ENCODE peak calls at places on chromosomes 7 and 10, in nine cellular contexts. O is coronary artery; M is tibial nerve; S is MM.1S; F is endothelial cell; Z is gastrocnemius medialis; A is activated B cell treated with CpG ODN at 0.5 μM for 24 hours; T is CD8-positive, alpha-beta T cell; N is BJ. J is an unnamed sample.

GRCh38 chr7:17530741-17531417 is 232.4 kb downstream of the AHR start:
- DNase-seq in O (no peak), M (no peak), S (peak), F (no peak), Z (no peak), A (no peak), T (no peak), N (no peak), J (no peak)

GRCh38 chr10:36547965-36548364 is 577.4 kb upstream of the ANKRD30A start:
- DNase-seq in O (no peak), M (no peak), S (no peak), F (no peak), Z (no peak), A (no peak), T (no peak), N (no peak), J (no peak)

GRCh38 chr10:80443531-80443974 is 10.6 kb upstream of the TSPAN14 start:
- DNase-seq in O (no peak), M (no peak), S (peak), F (peak), Z (no peak), A (no peak), T (no peak), N (no peak), J (no peak)

GRCh38 chr10:100999742-101000601 is at the start of gene LZTS2:
- DNase-seq in O (peak), M (peak), S (peak), F (peak), Z (no peak), A (no peak), T (no peak), N (no peak), J (no peak)

GRCh38 chr7:33757050-33757449 is 148.3 kb upstream of the BMPER start:
- DNase-seq in O (no peak), M (no peak), S (no peak), F (no peak), Z (no peak), A (no peak), T (no peak), N (no peak), J (no peak)

GRCh38 chr7:150811-151221 is 41.6 kb upstream of the FAM20C start:
- DNase-seq in O (no peak), M (no peak), S (no peak), F (no peak), Z (no peak), A (no peak), T (no peak), N (no peak), J (no peak)

GRCh38 chr7:113918946-113919345 is at the start of gene PPP1R3A:
- DNase-seq in O (no peak), M (no peak), S (no peak), F (no peak), Z (peak), A (no peak), T (no peak), N (no peak), J (no peak)

GRCh38 chr10:43212043-43212721 is 54.7 kb downstream of the RASGEF1A start:
- DNase-seq in O (no peak), M (no peak), S (no peak), F (no peak), Z (no peak), A (no peak), T (no peak), N (no peak), J (no peak)

GRCh38 chr10:13712799-13713581 is 126.2 kb downstream of the PRPF18 start:
- DNase-seq in O (peak), M (peak), S (no peak), F (no peak), Z (peak), A (peak), T (peak), N (peak), J (no peak)

GRCh38 chr10:21888959-21889358 is 114.6 kb downstream of the DNAJC1 start:
- DNase-seq in O (no peak), M (no peak), S (peak), F (no peak), Z (no peak), A (no peak), T (peak), N (no peak), J (no peak)

GRCh38 chr7:47937711-47938573 is 10.3 kb downstream of the PKD1L1 start:
- DNase-seq in O (no peak), M (no peak), S (peak), F (no peak), Z (no peak), A (peak), T (no peak), N (no peak), J (no peak)

GRCh38 chr7:118696879-118697278 is 472.4 kb downstream of the ANKRD7 start:
- DNase-seq in O (no peak), M (no peak), S (no peak), F (no peak), Z (no peak), A (no peak), T (no peak), N (no peak), J (no peak)

GRCh38 chr7:9488555-9488954 is 1055.1 kb downstream of the NXPH1 start:
- DNase-seq in O (no peak), M (no peak), S (peak), F (no peak), Z (no peak), A (no peak), T (no peak), N (peak), J (no peak)

GRCh38 chr10:690227-691161 is 1.0 kb upstream of the DIP2C start:
- DNase-seq in O (no peak), M (no peak), S (no peak), F (no peak), Z (no peak), A (no peak), T (no peak), N (no peak), J (no peak)

GRCh38 chr7:70042533-70042932 is 444.3 kb downstream of the AUTS2 start:
- DNase-seq in O (no peak), M (no peak), S (peak), F (no peak), Z (no peak), A (no peak), T (no peak), N (no peak), J (no peak)

GRCh38 chr7:143287321-143287934 is 723 bp upstream of the CASP2 start:
- DNase-seq in O (no peak), M (no peak), S (no peak), F (no peak), Z (no peak), A (no peak), T (no peak), N (no peak), J (no peak)

GRCh38 chr7:129298268-129298893 is 73.6 kb downstream of the AHCYL2 start:
- DNase-seq in O (no peak), M (peak), S (peak), F (peak), Z (no peak), A (no peak), T (peak), N (peak), J (no peak)

GRCh38 chr7:113664867-113665266 is 253.9 kb downstream of the PPP1R3A start:
- DNase-seq in O (no peak), M (no peak), S (no peak), F (no peak), Z (no peak), A (no peak), T (no peak), N (no peak), J (no peak)

GRCh38 chr7:73557108-73557396 is 438 bp downstream of the BCL7B start:
- DNase-seq in O (peak), M (peak), S (peak), F (peak), Z (peak), A (peak), T (peak), N (peak), J (peak)

GRCh38 chr7:47183896-47184629 is 397.8 kb downstream of the TNS3 start:
- DNase-seq in O (no peak), M (no peak), S (no peak), F (no peak), Z (no peak), A (no peak), T (no peak), N (no peak), J (no peak)

GRCh38 chr10:132860527-132860926 is 74.6 kb upstream of the NKX6-2 start:
- DNase-seq in O (no peak), M (no peak), S (no peak), F (no peak), Z (no peak), A (peak), T (no peak), N (no peak), J (no peak)

GRCh38 chr10:91140995-91141549 is 79.4 kb upstream of the PCGF5 start:
- DNase-seq in O (no peak), M (no peak), S (no peak), F (no peak), Z (no peak), A (no peak), T (no peak), N (no peak), J (no peak)

GRCh38 chr10:96706331-96706853 is 13.9 kb downstream of the PIK3AP1 start:
- DNase-seq in O (no peak), M (no peak), S (no peak), F (no peak), Z (no peak), A (no peak), T (no peak), N (no peak), J (no peak)

GRCh38 chr10:80459047-80459865 is 5.1 kb downstream of the TSPAN14 start:
- DNase-seq in O (no peak), M (peak), S (peak), F (no peak), Z (peak), A (peak), T (peak), N (peak), J (no peak)

GRCh38 chr7:114519215-114519614 is 104.6 kb downstream of the FOXP2 start:
- DNase-seq in O (no peak), M (no peak), S (no peak), F (no peak), Z (no peak), A (no peak), T (no peak), N (no peak), J (no peak)

GRCh38 chr7:72437061-72437460 is 24.9 kb upstream of the CALN1 start:
- DNase-seq in O (no peak), M (no peak), S (no peak), F (no peak), Z (no peak), A (no peak), T (no peak), N (no peak), J (no peak)

GRCh38 chr7:98354511-98355249 is 46.2 kb downstream of the BAIAP2L1 start:
- DNase-seq in O (no peak), M (no peak), S (no peak), F (no peak), Z (no peak), A (no peak), T (no peak), N (no peak), J (no peak)

GRCh38 chr7:119935418-119936025 is 337.5 kb upstream of the KCND2 start:
- DNase-seq in O (no peak), M (no peak), S (peak), F (no peak), Z (no peak), A (no peak), T (no peak), N (no peak), J (no peak)

GRCh38 chr10:44671321-44671720 is 239.8 kb upstream of the TMEM72 start:
- DNase-seq in O (no peak), M (no peak), S (no peak), F (no peak), Z (no peak), A (no peak), T (no peak), N (no peak), J (no peak)

GRCh38 chr10:118913825-118914224 is 115.7 kb upstream of the NANOS1 start:
- DNase-seq in O (no peak), M (no peak), S (no peak), F (no peak), Z (no peak), A (no peak), T (no peak), N (no peak), J (no peak)

GRCh38 chr7:7830122-7830878 is 111.9 kb upstream of the RPA3 start:
- DNase-seq in O (no peak), M (no peak), S (no peak), F (no peak), Z (no peak), A (no peak), T (no peak), N (no peak), J (no peak)

GRCh38 chr7:102284399-102284798 is 2.3 kb upstream of the SH2B2 start:
- DNase-seq in O (no peak), M (no peak), S (no peak), F (no peak), Z (no peak), A (peak), T (no peak), N (no peak), J (no peak)

GRCh38 chr10:97228130-97228774 is 42.5 kb upstream of the SLIT1 start:
- DNase-seq in O (no peak), M (no peak), S (no peak), F (no peak), Z (no peak), A (no peak), T (no peak), N (no peak), J (no peak)

GRCh38 chr10:34732926-34733325 is 82.2 kb downstream of the PARD3 start:
- DNase-seq in O (no peak), M (no peak), S (no peak), F (no peak), Z (no peak), A (no peak), T (no peak), N (no peak), J (no peak)

DNA sequence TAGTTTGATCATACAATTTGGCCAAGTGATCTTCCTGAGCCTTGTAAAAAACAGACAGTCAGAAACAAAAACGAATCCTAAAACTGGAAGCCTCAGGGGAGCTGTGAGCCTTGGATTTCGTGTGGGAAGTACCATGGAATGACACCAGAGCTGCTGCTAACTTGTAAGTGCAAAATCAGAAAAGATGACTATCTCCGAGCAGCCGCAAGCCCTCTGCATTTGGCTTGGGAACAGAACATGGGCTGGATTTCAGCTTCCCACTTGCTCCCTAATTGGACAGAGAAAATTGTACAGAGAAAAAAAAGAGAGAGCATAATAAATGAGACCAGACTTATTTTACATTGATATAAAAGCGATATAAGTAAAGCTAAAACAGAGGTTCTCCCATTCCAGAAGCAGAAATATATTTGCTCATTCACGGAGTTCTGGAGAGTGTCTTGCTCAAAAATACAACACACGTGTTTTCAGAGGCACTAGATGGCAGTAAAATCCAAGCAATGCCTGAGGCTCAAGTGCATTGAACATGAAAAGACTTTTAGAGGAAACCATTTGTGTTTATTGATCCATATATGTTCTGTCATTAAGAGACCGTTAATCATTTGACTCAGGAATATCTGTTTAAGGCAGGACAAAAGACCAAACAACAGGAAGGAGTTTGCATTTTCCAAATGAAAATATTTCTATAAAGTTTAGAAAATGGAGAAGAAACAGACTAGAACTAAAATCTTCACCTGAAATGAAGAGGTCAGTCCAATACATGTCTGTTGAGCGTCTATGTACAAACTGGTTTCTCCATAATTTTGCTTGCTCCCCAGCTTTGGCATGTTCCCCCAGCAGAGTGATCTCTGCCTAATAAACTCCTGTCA is 78.3 kb upstream of the SLC26A5 start:
- DNase-seq in O (no peak), M (no peak), S (peak), F (no peak), Z (no peak), A (no peak), T (no peak), N (no peak), J (no peak)
- TF ChIP-seq CTCF in O (no peak), M (no peak), S (peak), F (no peak), Z (no peak), A (no peak), T (no peak), N (peak), J (peak)

GRCh38 chr7:105141068-105141467 is 127.1 kb downstream of the KMT2E start:
- DNase-seq in O (no peak), M (no peak), S (no peak), F (no peak), Z (no peak), A (no peak), T (no peak), N (no peak), J (peak)
- TF ChIP-seq CTCF in O (no peak), M (no peak), S (peak), F (no peak), Z (no peak), A (no peak), T (no peak), N (peak), J (peak)

DNA sequence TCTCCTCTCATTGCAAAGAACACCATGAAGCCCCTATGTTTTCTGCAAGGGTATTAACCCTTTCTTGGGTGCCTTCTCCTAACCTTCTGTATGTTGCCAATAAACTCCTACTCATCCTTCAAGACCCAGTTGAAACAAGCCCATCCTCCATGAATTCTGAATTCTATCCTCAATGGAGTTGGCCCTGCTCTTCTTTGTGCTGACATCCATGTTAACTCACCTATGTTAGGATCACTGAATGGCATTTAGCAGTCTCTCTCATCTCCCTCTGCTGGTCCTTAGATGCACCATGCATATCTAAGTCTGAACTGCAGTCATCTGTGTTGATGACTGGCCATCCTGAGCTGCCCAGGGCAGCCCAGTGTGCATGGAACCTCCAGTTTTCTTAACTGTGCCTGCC is 129.8 kb downstream of the BUB3 start:
- DNase-seq in O (no peak), M (no peak), S (no peak), F (no peak), Z (no peak), A (no peak), T (no peak), N (no peak), J (no peak)
- TF ChIP-seq CTCF in O (no peak), M (no peak), S (no peak), F (no peak), Z (no peak), A (no peak), T (no peak), N (no peak), J (no peak)

GRCh38 chr10:95480102-95480900 is 80.9 kb downstream of the SORBS1 start:
- DNase-seq in O (no peak), M (peak), S (no peak), F (peak), Z (no peak), A (no peak), T (no peak), N (no peak), J (no peak)
- TF ChIP-seq CTCF in O (no peak), M (no peak), S (no peak), F (no peak), Z (no peak), A (no peak), T (no peak), N (no peak), J (no peak)

GRCh38 chr10:84201244-84201606 is 6.9 kb downstream of the CDHR1 start:
- DNase-seq in O (no peak), M (no peak), S (no peak), F (no peak), Z (no peak), A (no peak), T (no peak), N (no peak), J (no peak)

GRCh38 chr10:84201682-84202081 is 7.3 kb downstream of the CDHR1 start:
- DNase-seq in O (no peak), M (no peak), S (no peak), F (no peak), Z (no peak), A (no peak), T (no peak), N (no peak), J (no peak)

GRCh38 chr10:84200537-84201243 is 6.4 kb downstream of the CDHR1 start:
- DNase-seq in O (no peak), M (no peak), S (no peak), F (no peak), Z (no peak), A (no peak), T (no peak), N (no peak), J (no peak)

GRCh38 chr10:84204122-84204521 is 9.8 kb downstream of the CDHR1 start:
- DNase-seq in O (no peak), M (no peak), S (no peak), F (no peak), Z (no peak), A (no peak), T (no peak), N (no peak), J (peak)

DNA sequence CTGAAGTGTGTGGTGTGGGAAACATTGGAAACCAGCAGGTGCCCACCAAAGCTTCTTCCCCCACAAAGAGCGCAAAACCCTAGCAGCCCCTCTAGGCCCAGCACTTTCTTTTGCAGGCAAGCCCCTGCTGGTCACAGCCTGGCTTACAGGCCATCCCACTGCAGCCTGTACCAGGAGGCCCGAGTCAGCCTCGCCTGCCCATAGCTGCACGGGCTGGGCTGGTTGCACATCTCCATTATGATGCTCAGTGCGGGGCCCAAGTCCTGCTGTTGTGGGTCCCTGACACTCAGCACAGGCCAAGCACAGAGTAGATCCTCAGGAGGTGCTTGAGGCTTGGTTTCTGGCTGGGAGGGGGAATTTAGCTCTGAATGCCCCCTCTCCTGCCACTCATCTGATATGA is 8.0 kb downstream of the CDHR1 start:
- DNase-seq in O (no peak), M (no peak), S (no peak), F (no peak), Z (no peak), A (no peak), T (no peak), N (no peak), J (no peak)
- TF ChIP-seq CTCF in O (no peak), M (no peak), S (no peak), F (no peak), Z (no peak), A (no peak), T (no peak), N (no peak), J (no peak)

DNA sequence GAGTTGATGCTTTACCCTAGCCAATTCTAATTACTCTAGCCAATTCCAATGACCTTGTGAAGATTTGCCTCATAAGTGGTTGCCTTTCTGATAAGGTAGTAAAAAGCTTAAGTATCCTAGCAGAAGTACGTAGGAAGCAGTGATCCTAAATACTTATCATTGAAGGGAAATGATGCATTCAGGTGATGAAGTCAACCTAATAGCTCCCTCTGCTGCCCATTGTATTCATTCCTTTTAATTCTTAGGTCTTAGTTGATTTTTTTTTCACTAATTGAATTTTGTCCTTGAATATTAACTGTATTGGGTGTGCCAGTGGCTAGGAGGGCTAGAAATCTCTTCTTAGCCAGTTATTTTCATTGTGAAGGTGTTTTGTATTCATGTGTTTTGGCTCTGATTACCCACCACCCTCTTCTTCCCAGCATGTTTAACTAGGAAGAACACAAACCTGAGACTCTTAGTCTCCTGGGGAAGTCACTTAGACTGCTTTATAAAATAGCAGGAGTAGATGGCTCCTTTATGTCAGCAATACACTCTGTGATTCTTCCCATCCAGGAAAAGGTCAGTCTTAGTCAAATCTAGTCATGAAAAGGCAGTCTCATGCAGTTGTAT is 46.3 kb downstream of the PLEKHA8 start:
- DNase-seq in O (no peak), M (no peak), S (peak), F (no peak), Z (no peak), A (no peak), T (no peak), N (no peak), J (no peak)
- TF ChIP-seq CTCF in O (no peak), M (no peak), S (peak), F (no peak), Z (no peak), A (no peak), T (peak), N (peak), J (peak)